ENCODE peak calls at places on chromosomes 6 and 20, in six cellular contexts. Q is HCT116, S is SK-N-SH, M is K562, Z is HepG2, I is GM12878. F is an unnamed sample.

GRCh38 chr6:88171312-88171711 is 5.2 kb upstream of the CNR1 start:
- DNase-seq in Q (no peak), S (no peak), M (peak; percentile 30), Z (no peak), I (no peak), F (no peak)

GRCh38 chr6:142452993-142453392 is 151.2 kb downstream of the ADGRG6 start:
- DNase-seq in Q (no peak), S (no peak), M (no peak), Z (no peak), I (no peak), F (no peak)

GRCh38 chr20:32577023-32577422 is 8.1 kb downstream of the NOL4L start:
- DNase-seq in Q (no peak), S (peak; percentile 49), M (no peak), Z (no peak), I (no peak), F (no peak)

GRCh38 chr6:149015877-149016525 is 269.2 kb downstream of the UST start:
- DNase-seq in Q (no peak), S (no peak), M (no peak), Z (no peak), I (no peak), F (no peak)

GRCh38 chr20:18400460-18400859 is 66.4 kb downstream of the DZANK1 start:
- DNase-seq in Q (no peak), S (no peak), M (no peak), Z (no peak), I (no peak), F (no peak)

GRCh38 chr20:41065716-41066115 is 37.1 kb downstream of the TOP1 start:
- DNase-seq in Q (no peak), S (no peak), M (no peak), Z (no peak), I (no peak), F (no peak)

GRCh38 chr20:49893242-49894072 is 21.9 kb downstream of the SPATA2 start:
- DNase-seq in Q (no peak), S (no peak), M (no peak), Z (no peak), I (no peak), F (no peak)

GRCh38 chr6:178119-178518 is 114.2 kb upstream of the DUSP22 start:
- DNase-seq in Q (no peak), S (no peak), M (no peak), Z (no peak), I (no peak), F (no peak)

GRCh38 chr6:33925210-33925609 is 121.4 kb upstream of the MLN start:
- DNase-seq in Q (no peak), S (no peak), M (no peak), Z (no peak), I (no peak), F (no peak)

GRCh38 chr20:21557246-21557982 is 43.5 kb upstream of the NKX2-2 start:
- DNase-seq in Q (no peak), S (no peak), M (no peak), Z (no peak), I (no peak), F (no peak)

GRCh38 chr20:44950368-44950767 is 9.8 kb downstream of the TOMM34 start:
- DNase-seq in Q (no peak), S (no peak), M (no peak), Z (no peak), I (no peak), F (no peak)

GRCh38 chr6:165052561-165053500 is 256.6 kb downstream of the C6orf118 start:
- DNase-seq in Q (no peak), S (no peak), M (no peak), Z (no peak), I (no peak), F (no peak)

GRCh38 chr20:54347216-54347833 is 128.1 kb upstream of the DOK5 start:
- DNase-seq in Q (no peak), S (no peak), M (no peak), Z (no peak), I (no peak), F (no peak)

GRCh38 chr6:128095362-128095761 is 194.5 kb upstream of the THEMIS start:
- DNase-seq in Q (no peak), S (no peak), M (no peak), Z (no peak), I (no peak), F (no peak)

GRCh38 chr6:80272988-80273387 is 166.5 kb downstream of the BCKDHB start:
- DNase-seq in Q (no peak), S (no peak), M (no peak), Z (no peak), I (no peak), F (no peak)

GRCh38 chr20:34874094-34874654 is 1.5 kb upstream of the GGT7 start:
- DNase-seq in Q (peak; percentile 79), S (peak; percentile 77), M (peak; percentile 77), Z (peak; percentile 90), I (peak; percentile 50), F (peak; percentile 91)

GRCh38 chr20:31677553-31678260 is 40.0 kb downstream of the COX4I2 start:
- DNase-seq in Q (no peak), S (no peak), M (peak; percentile 7), Z (no peak), I (no peak), F (no peak)

GRCh38 chr6:26421259-26422144 is 18.8 kb upstream of the BTN3A3 start:
- DNase-seq in Q (peak; percentile 86), S (peak; percentile 82), M (peak; percentile 92), Z (peak; percentile 93), I (peak; percentile 43), F (peak; percentile 92)

GRCh38 chr6:159156089-159156488 is 13.1 kb upstream of the FNDC1 start:
- DNase-seq in Q (no peak), S (no peak), M (no peak), Z (no peak), I (no peak), F (no peak)

GRCh38 chr6:33847867-33848266 is 44.1 kb upstream of the MLN start:
- DNase-seq in Q (no peak), S (no peak), M (no peak), Z (no peak), I (no peak), F (no peak)

GRCh38 chr6:107061125-107062020 is 33.4 kb downstream of the MTRES1 start:
- DNase-seq in Q (no peak), S (no peak), M (no peak), Z (peak; percentile 11), I (peak; percentile 45), F (no peak)

GRCh38 chr6:79586548-79586947 is 44.6 kb upstream of the SH3BGRL2 start:
- DNase-seq in Q (peak; percentile 50), S (peak; percentile 52), M (peak; percentile 34), Z (peak; percentile 57), I (no peak), F (peak; percentile 54)

GRCh38 chr6:157376241-157376640 is 4.7 kb upstream of the ZDHHC14 start:
- DNase-seq in Q (no peak), S (no peak), M (no peak), Z (no peak), I (no peak), F (no peak)

GRCh38 chr6:5208039-5208438 is 52.7 kb downstream of the LYRM4 start:
- DNase-seq in Q (no peak), S (no peak), M (no peak), Z (no peak), I (no peak), F (no peak)
- TF ChIP-seq JUND in Q (no peak), S (no peak), M (no peak), Z (no peak), I (no peak), F (no peak)

GRCh38 chr20:63579017-63579705 is 5.1 kb upstream of the HELZ2 start:
- DNase-seq in Q (no peak), S (no peak), M (no peak), Z (no peak), I (no peak), F (no peak)

GRCh38 chr20:63576311-63576710 is 2.3 kb upstream of the HELZ2 start:
- DNase-seq in Q (no peak), S (no peak), M (no peak), Z (no peak), I (no peak), F (no peak)

GRCh38 chr20:63580796-63581461 is 6.9 kb upstream of the HELZ2 start:
- DNase-seq in Q (peak; percentile 52), S (peak; percentile 52), M (peak; percentile 65), Z (peak; percentile 78), I (no peak), F (peak; percentile 73)

GRCh38 chr20:63577317-63577894 is 3.4 kb upstream of the HELZ2 start:
- DNase-seq in Q (no peak), S (peak; percentile 87), M (no peak), Z (no peak), I (no peak), F (no peak)

GRCh38 chr20:63578224-63579016 is 4.4 kb upstream of the HELZ2 start:
- DNase-seq in Q (no peak), S (no peak), M (no peak), Z (no peak), I (no peak), F (no peak)
- TF ChIP-seq JUND in Q (no peak), S (no peak), M (no peak), Z (no peak), I (no peak), F (no peak)

GRCh38 chr6:124679392-124679791 is 282.8 kb upstream of the RNF217 start:
- DNase-seq in Q (no peak), S (no peak), M (no peak), Z (no peak), I (no peak), F (no peak)
- TF ChIP-seq JUND in Q (no peak), S (no peak), M (no peak), Z (no peak), I (no peak), F (no peak)

GRCh38 chr6:73131706-73132105 is 93.6 kb downstream of the KHDC1L start:
- DNase-seq in Q (no peak), S (no peak), M (peak; percentile 10), Z (no peak), I (no peak), F (no peak)
- TF ChIP-seq JUND in Q (no peak), S (no peak), M (no peak), Z (no peak), I (no peak), F (no peak)